ENCODE peak calls at places on chromosomes 11 and 22, in five cellular contexts. A, D, Q, F and Y are unnamed samples.

GRCh38 chr11:106601637-106602297 is 416.5 kb downstream of the GUCY1A2 start:
- DNase-seq in A (no peak), D (no peak), Q (no peak), F (no peak), Y (no peak)

GRCh38 chr11:33656768-33657167 is 43.9 kb downstream of the C11orf91 start:
- DNase-seq in A (no peak), D (no peak), Q (no peak), F (no peak), Y (no peak)

GRCh38 chr11:105000797-105001196 is 22.2 kb downstream of the CASP5 start:
- DNase-seq in A (no peak), D (peak; percentile 5), Q (no peak), F (peak; percentile 1), Y (no peak)

GRCh38 chr22:47075568-47075967 is 313.1 kb downstream of the TBC1D22A start:
- DNase-seq in A (no peak), D (no peak), Q (no peak), F (no peak), Y (no peak)

GRCh38 chr11:28209906-28210305 is 101.7 kb downstream of the METTL15 start:
- DNase-seq in A (no peak), D (no peak), Q (no peak), F (no peak), Y (no peak)

GRCh38 chr22:30265851-30266444 is 703 bp downstream of the OSM start:
- DNase-seq in A (no peak), D (peak; percentile 45), Q (no peak), F (no peak), Y (no peak)

GRCh38 chr11:66467034-66467659 is 442 bp downstream of the PELI3 start:
- DNase-seq in A (no peak), D (no peak), Q (peak; percentile 13), F (peak; percentile 30), Y (peak; percentile 32)

GRCh38 chr11:44600739-44601416 is 35.4 kb downstream of the CD82 start:
- DNase-seq in A (no peak), D (peak; percentile 49), Q (peak; percentile 28), F (no peak), Y (no peak)

GRCh38 chr11:2445107-2445947 is 519 bp downstream of the KCNQ1 start:
- DNase-seq in A (no peak), D (no peak), Q (no peak), F (no peak), Y (no peak)

GRCh38 chr22:42289671-42290269 is 19.3 kb upstream of the TCF20 start:
- DNase-seq in A (no peak), D (no peak), Q (no peak), F (no peak), Y (peak; percentile 5)

GRCh38 chr22:50173983-50174355 is 3.4 kb downstream of the PANX2 start:
- DNase-seq in A (no peak), D (no peak), Q (no peak), F (no peak), Y (no peak)

GRCh38 chr11:14789879-14790484 is 102.0 kb downstream of the CYP2R1 start:
- DNase-seq in A (no peak), D (no peak), Q (peak; percentile 48), F (peak; percentile 10), Y (peak; percentile 41)

GRCh38 chr11:61429691-61430582 is at the start of the genes CPSF7 and SDHAF2:
- DNase-seq in A (peak; percentile 88), D (peak; percentile 96), Q (peak; percentile 94), F (peak; percentile 97), Y (peak; percentile 95)

GRCh38 chr11:61425367-61426131 is 4.2 kb downstream of the CPSF7 start:
- DNase-seq in A (no peak), D (no peak), Q (no peak), F (no peak), Y (no peak)

GRCh38 chr11:61429346-61429690 is 457 bp downstream of the CPSF7 start:
- DNase-seq in A (peak; percentile 28), D (peak; percentile 56), Q (peak; percentile 57), F (peak; percentile 76), Y (peak; percentile 50)
- TF ChIP-seq CTCF in A (no peak), D (peak; percentile 61), Q (no peak), F (no peak), Y (no peak)

GRCh38 chr11:12678092-12678491 is 3.9 kb downstream of the TEAD1 start:
- DNase-seq in A (no peak), D (no peak), Q (no peak), F (no peak), Y (no peak)
- H3K4me3 ChIP-seq in A (peak overlapping the region; percentile 57), D (no peak overlapping the region), Q (peak overlapping the region; percentile 2), F (peak overlapping the region; percentile 90), Y (peak overlapping the region; percentile 22)

DNA sequence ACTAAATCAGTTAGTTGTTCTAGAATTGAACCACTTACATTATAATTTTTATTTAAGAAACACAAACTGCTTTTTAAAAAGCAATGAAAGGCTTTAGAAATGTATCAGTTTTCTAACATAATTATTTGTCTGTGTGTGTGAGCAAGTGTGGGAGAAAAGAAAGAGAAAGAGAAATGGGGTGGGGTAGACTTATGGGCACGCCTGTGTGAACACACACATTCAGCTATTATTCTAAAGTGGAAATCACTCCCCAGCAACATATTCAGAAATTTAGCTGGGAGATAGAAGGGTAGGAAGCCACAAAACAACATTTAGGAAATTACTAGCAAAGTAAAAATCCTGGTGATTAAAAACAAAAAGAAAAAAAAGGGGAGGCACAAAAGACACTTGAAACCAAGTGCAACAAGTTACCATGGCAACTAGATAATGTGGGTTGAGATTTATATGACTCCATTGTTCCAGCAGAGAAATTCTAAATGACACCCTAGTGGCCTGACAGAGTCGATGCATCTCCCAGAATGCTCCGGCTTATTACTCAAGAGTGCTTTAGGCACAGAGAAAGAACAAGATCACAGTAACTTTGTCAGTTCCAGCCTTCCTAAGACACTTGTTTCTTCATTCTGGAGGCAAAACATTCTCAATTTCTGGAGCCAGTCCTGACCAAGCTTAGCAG is 444.6 kb downstream of the DLG2 start:
- DNase-seq in A (peak; percentile 73), D (no peak), Q (peak; percentile 54), F (peak; percentile 57), Y (peak; percentile 65)
- TF ChIP-seq CTCF in A (peak; percentile 73), D (peak; percentile 38), Q (peak; percentile 54), F (no peak), Y (peak; percentile 63)

DNA sequence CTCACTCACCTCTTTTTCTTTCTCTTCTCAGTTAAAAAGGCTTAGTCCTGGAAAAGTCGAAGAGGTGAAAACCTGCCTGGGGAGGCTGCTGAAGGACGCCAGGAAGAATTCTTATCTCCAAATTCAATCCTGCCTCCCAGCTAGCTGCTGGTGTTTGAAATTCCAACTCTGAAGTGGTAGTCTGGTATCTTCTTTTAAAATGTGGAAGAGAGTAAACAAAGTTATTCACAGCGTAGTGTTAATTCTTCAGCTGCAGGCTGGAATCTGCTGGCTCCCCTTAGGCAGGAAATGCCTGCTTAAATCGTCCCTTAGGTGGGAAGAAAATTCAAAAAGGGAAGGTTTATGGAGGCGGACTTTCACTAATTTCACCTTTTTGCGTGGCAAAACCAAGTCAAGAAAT is 439.0 kb upstream of the CCDC90B start:
- DNase-seq in A (no peak), D (no peak), Q (no peak), F (no peak), Y (no peak)
- H3K4me3 ChIP-seq in A (no peak overlapping the region), D (peak overlapping the region; percentile 52), Q (no peak overlapping the region), F (no peak overlapping the region), Y (no peak overlapping the region)

DNA sequence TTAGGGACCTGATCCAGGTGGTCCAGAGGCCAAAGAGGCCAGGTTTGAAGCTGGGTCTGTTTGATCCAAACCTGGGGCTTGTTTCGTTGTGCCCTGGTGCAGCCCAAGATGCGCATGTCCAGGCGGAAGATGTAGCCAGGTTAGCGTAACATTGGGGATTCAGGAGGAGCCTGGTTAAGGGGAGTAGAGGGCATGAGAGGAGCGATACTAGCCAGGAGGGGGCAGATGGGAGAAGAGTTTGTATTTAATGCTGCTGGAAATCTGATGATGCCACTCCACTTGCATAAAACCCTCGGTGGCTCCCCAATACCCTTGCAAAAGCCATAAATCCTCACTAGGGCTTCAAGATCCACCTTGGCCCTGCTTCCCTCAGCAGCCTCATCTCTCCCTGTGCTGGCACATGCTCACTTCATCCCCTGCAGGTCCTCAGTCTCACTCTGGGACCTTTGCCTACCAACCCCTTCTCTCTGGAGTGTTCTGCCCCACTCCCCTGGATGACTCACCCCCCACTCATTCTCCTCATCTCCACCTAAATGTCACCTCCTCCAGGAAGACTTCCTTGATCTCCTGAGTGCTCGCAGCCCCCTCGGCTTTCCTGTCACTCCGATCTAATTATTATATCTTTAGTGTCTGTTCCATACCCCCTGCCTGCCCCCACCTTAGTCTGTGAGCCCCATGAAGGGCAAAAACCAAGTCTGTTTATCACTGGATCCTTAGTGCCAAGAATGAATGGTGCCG is 95.9 kb downstream of the MIAT start:
- DNase-seq in A (no peak), D (no peak), Q (no peak), F (peak; percentile 32), Y (no peak)
- TF ChIP-seq CTCF in A (peak; percentile 44), D (no peak), Q (peak; percentile 17), F (no peak), Y (peak; percentile 32)

DNA sequence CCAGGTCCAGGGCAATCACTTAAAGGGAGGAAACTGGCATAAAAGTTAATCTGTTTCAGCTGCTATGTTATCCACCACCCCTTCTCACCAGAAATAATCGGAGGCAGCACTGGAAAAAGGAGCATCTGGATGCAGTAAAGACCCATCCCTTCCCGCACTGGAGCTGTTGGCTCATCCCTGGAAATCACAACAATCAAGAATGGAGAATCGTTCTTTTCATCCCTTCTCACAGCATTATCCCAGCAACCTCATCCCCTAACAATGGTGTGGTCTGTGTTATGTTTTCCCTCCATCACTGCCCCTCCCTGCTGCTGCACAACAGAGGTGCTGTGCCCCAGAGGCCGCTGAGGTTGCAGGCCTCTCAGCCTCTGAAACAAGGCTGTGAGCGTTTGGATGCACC is 98.9 kb downstream of the GAB2 start:
- DNase-seq in A (no peak), D (no peak), Q (no peak), F (no peak), Y (no peak)
- H3K4me3 ChIP-seq in A (no peak overlapping the region), D (no peak overlapping the region), Q (no peak overlapping the region), F (no peak overlapping the region), Y (no peak overlapping the region)

DNA sequence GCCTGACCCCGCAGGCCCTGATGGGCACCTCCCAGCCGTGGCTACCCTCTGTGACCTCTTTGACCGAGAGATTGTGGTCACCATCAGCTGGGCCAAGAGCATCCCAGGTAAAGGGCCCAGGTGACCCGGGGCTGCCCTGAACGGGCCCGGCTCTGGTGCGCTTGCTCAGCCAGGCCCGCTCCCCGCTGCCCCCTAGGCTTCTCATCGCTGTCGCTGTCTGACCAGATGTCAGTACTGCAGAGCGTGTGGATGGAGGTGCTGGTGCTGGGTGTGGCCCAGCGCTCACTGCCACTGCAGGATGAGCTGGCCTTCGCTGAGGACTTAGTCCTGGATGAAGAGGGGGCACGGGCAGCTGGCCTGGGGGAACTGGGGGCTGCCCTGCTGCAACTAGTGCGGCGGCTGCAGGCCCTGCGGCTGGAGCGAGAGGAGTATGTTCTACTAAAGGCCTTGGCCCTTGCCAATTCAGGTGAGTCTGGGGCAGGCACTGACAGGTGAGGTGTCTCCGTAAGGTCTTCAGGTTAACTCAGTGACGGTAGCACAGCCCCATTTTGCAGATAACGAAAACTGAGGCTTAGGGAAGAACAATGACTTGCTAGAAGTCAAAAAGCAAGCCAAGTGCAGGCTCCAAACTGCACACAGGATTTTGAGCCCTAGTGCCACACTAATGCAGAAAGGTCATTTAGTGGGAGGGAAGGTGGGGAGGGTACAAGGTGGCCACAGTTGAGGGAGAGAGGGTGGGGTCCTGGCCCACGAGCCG is 2.4 kb downstream of the TRMT112 start:
- DNase-seq in A (no peak), D (no peak), Q (no peak), F (no peak), Y (no peak)
- TF ChIP-seq CTCF in A (no peak), D (no peak), Q (no peak), F (no peak), Y (no peak)